ENCODE peak calls at places on chromosome 6, in six cellular contexts. Y is cardiac septum, N is mesenteric fat pad, B is neural crest cell, R is T-helper 1 cell, I is EL. D is an unnamed sample.

GRCh38 chr6:12348530-12349511 is 58.7 kb downstream of the EDN1 start:
- DNase-seq in Y (no peak), I (peak), R (no peak), N (no peak), B (no peak), D (peak)

GRCh38 chr6:116335612-116336011 is 35.1 kb upstream of the DSE start:
- DNase-seq in R (no peak), I (no peak), N (no peak), Y (no peak), B (no peak), D (no peak)

GRCh38 chr6:50707652-50708325 is 5.5 kb upstream of the TFAP2D start:
- DNase-seq in I (no peak), Y (no peak), R (no peak), N (no peak), B (no peak), D (no peak)

GRCh38 chr6:140436023-140436811 is 1061.8 kb upstream of the CITED2 start:
- DNase-seq in N (no peak), Y (no peak), I (peak), R (no peak), B (no peak), D (peak)

GRCh38 chr6:167982063-167982462 is 15.4 kb upstream of the KIF25 start:
- DNase-seq in R (no peak), N (no peak), B (no peak), Y (no peak), I (no peak), D (no peak)

GRCh38 chr6:134864558-134864957 is 85.3 kb downstream of the ALDH8A1 start:
- DNase-seq in I (no peak), B (no peak), N (no peak), R (no peak), Y (no peak), D (no peak)

GRCh38 chr6:75775219-75775618 is 26.2 kb downstream of the MYO6 start:
- DNase-seq in I (no peak), N (no peak), R (no peak), Y (no peak), B (no peak), D (no peak)

GRCh38 chr6:129684903-129685639 is 24.9 kb downstream of the ARHGAP18 start:
- DNase-seq in I (no peak), Y (no peak), R (no peak), B (no peak), N (no peak), D (no peak)

GRCh38 chr6:146543940-146544661 is 468 bp downstream of the RAB32 start:
- DNase-seq in B (peak), R (no peak), Y (peak), I (peak), N (peak), D (peak)

GRCh38 chr6:106381871-106382270 is 21.4 kb downstream of the CRYBG1 start:
- DNase-seq in N (no peak), B (no peak), Y (no peak), R (no peak), I (peak), D (no peak)

GRCh38 chr6:123913858-123914257 is 110.2 kb downstream of the NKAIN2 start:
- DNase-seq in N (no peak), I (no peak), B (no peak), Y (no peak), R (no peak), D (no peak)

GRCh38 chr6:82980086-82980485 is 85.6 kb downstream of the UBE3D start:
- DNase-seq in Y (no peak), R (no peak), I (peak), B (no peak), N (no peak), D (no peak)

GRCh38 chr6:127073222-127073621 is 45.2 kb upstream of the RSPO3 start:
- DNase-seq in N (no peak), R (no peak), Y (no peak), B (no peak), I (no peak), D (no peak)

GRCh38 chr6:106431972-106432371 is 71.5 kb downstream of the CRYBG1 start:
- DNase-seq in Y (no peak), B (no peak), I (peak), N (no peak), R (no peak), D (no peak)

GRCh38 chr6:108944058-108944457 is 95.8 kb downstream of the ARMC2 start:
- DNase-seq in B (no peak), R (no peak), Y (no peak), I (no peak), N (peak), D (no peak)

GRCh38 chr6:166586424-166587156 is at the start of gene RAMACL:
- DNase-seq in Y (no peak), N (no peak), B (no peak), I (no peak), R (no peak), D (no peak)

GRCh38 chr6:139112561-139112960 is 22.3 kb upstream of the HECA start:
- DNase-seq in B (no peak), Y (no peak), R (no peak), I (no peak), N (no peak), D (no peak)

GRCh38 chr6:27867051-27867940 is 44.9 kb downstream of the OR2B2 start:
- DNase-seq in B (peak), N (no peak), I (peak), R (peak), Y (peak), D (peak)

GRCh38 chr6:160992323-160993314 is 1.1 kb downstream of the MAP3K4 start:
- DNase-seq in N (no peak), R (no peak), B (peak), I (peak), Y (no peak), D (peak)

GRCh38 chr6:165717732-165718465 is 54.9 kb upstream of the PDE10A start:
- DNase-seq in R (no peak), Y (no peak), I (no peak), N (no peak), B (no peak), D (peak)

GRCh38 chr6:10146723-10147451 is 268.0 kb downstream of the TFAP2A start:
- DNase-seq in I (peak), N (no peak), R (no peak), B (no peak), Y (no peak), D (peak)

GRCh38 chr6:75157336-75157735 is 48.5 kb downstream of the COL12A1 start:
- DNase-seq in B (no peak), N (no peak), I (no peak), Y (no peak), R (no peak), D (no peak)

GRCh38 chr6:85404497-85405174 is 45.2 kb upstream of the NT5E start:
- DNase-seq in B (no peak), N (no peak), I (peak), R (no peak), Y (no peak), D (peak)

GRCh38 chr6:49333345-49334120 is 129.5 kb downstream of the MMUT start:
- DNase-seq in Y (no peak), N (no peak), B (no peak), R (no peak), I (no peak), D (no peak)